ENCODE peak calls at places on chromosomes 12 and 14, in four cellular contexts. G, U, E and F are unnamed samples.
A peak's percentile ranks its signal among the peaks of the same experiment; 100 is the strongest.

GRCh38 chr14:40386433-40386832 is 954.2 kb upstream of the FBXO33 start:
- DNase-seq in G (no peak), U (no peak), E (no peak), F (no peak)

GRCh38 chr12:12108441-12109058 is 37.8 kb downstream of the BCL2L14 start:
- DNase-seq in G (no peak), U (no peak), E (no peak), F (no peak)

GRCh38 chr14:49303952-49304516 is 282.1 kb downstream of the RPS29 start:
- DNase-seq in G (peak; percentile 22), U (no peak), E (no peak), F (no peak)

GRCh38 chr14:103282932-103283331 is 51.1 kb upstream of the EIF5 start:
- DNase-seq in G (no peak), U (no peak), E (no peak), F (no peak)

GRCh38 chr14:36227802-36228201 is 51.3 kb upstream of the PTCSC3 start:
- DNase-seq in G (no peak), U (no peak), E (no peak), F (no peak)

GRCh38 chr12:119153477-119154434 is 25.0 kb upstream of the HSPB8 start:
- DNase-seq in G (peak; percentile 55), U (no peak), E (peak; percentile 47), F (peak; percentile 66)

GRCh38 chr12:98253207-98253606 is 262.2 kb upstream of the TMPO start:
- DNase-seq in G (no peak), U (no peak), E (no peak), F (no peak)

GRCh38 chr12:11081987-11082386 is 10.1 kb downstream of the TAS2R43 start:
- DNase-seq in G (no peak), U (no peak), E (no peak), F (no peak)

GRCh38 chr12:113259499-113259953 is 38.3 kb downstream of the TPCN1 start:
- DNase-seq in G (no peak), U (peak; percentile 97), E (no peak), F (peak; percentile 88)

GRCh38 chr14:89661392-89661791 is 244.4 kb upstream of the FOXN3 start:
- DNase-seq in G (no peak), U (no peak), E (no peak), F (no peak)

GRCh38 chr12:75724913-75725312 is 213.5 kb upstream of the KRR1 start:
- DNase-seq in G (no peak), U (no peak), E (peak; percentile 80), F (peak; percentile 67)